ENCODE peak calls at places on chromosome 20, in four cellular contexts. I is fibroblast of lung; F is mesenchymal stem cell; T is naive thymus-derived CD4-positive, alpha-beta T cell. X is an unnamed sample.

GRCh38 chr20:20521736-20522135 is 153.8 kb downstream of the INSM1 start:
- DNase-seq in I (no peak), F (peak; percentile 15), T (no peak), X (no peak)

GRCh38 chr20:41316602-41317535 is 662 bp downstream of the ZHX3 start:
- DNase-seq in I (peak; percentile 86), F (peak; percentile 83), T (peak; percentile 65), X (peak; percentile 58)

GRCh38 chr20:8646026-8646425 is 422.9 kb upstream of the PLCB4 start:
- DNase-seq in I (peak; percentile 32), F (peak; percentile 48), T (no peak), X (no peak)

GRCh38 chr20:18197382-18198070 is 59.9 kb downstream of the KAT14 start:
- DNase-seq in I (no peak), F (no peak), T (no peak), X (no peak)

GRCh38 chr20:36836591-36837329 is 39.2 kb upstream of the TLDC2 start:
- DNase-seq in I (peak; percentile 61), F (peak; percentile 67), T (no peak), X (peak; percentile 70)

GRCh38 chr20:48864738-48865318 is 37.0 kb upstream of the PREX1 start:
- DNase-seq in I (no peak), F (no peak), T (no peak), X (no peak)

GRCh38 chr20:58670659-58671058 is 19.6 kb downstream of the STX16 start:
- DNase-seq in I (no peak), F (no peak), T (no peak), X (no peak)

GRCh38 chr20:57748601-57749130 is 38.9 kb upstream of the PMEPA1 start:
- DNase-seq in I (peak; percentile 43), F (peak; percentile 13), T (peak; percentile 63), X (no peak)

GRCh38 chr20:19628570-19629134 is 129.4 kb upstream of the RIN2 start:
- DNase-seq in I (peak; percentile 67), F (peak; percentile 62), T (no peak), X (peak; percentile 51)

DNA sequence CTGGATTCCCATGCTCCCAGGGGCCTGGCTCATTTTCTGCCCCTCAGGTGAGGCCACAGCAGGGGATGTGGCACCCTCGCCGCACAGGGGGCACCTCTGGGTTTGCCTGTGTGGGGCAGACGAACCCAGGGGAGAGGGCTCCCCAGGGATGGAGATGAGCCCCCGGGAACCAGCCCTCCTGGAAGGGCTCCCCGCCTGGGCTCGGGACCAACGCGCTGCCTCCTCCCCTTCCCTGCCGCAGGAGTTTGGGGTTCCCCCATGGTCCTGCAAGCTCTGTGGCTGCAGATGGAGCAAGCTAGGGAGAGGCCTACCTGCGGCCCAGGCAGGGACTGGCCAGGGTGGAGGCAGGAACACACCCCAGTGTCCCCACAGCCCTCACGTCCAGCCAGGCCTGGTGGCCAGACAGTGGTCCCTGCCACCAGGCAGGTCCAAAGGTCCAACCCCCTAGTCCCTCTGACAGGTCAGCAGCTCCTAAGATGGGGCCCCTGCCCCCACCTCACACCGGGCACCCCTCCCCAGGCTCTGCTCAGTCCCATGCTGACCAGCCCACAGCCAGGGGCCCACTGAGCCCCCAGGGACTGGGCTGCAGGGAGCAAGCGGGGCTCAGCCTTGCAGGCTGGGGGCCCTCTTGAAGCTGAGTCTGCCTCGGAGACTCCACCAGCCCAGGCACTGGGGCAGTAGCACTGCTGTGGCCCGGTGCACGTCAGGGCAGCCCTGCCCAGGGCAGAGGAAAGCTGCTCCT is 13.7 kb downstream of the LAMA5 start:
- DNase-seq in I (no peak), F (no peak), T (no peak), X (no peak)
- H3K27ac ChIP-seq in I (no peak overlapping the region), F (peak overlapping the region; percentile 14), T (no peak overlapping the region), X (no peak overlapping the region)

GRCh38 chr20:4491643-4492042 is 230.1 kb upstream of the PRND start:
- DNase-seq in I (no peak), F (no peak), T (no peak), X (no peak)
- H3K27ac ChIP-seq in I (no peak overlapping the region), F (no peak overlapping the region), T (no peak overlapping the region), X (no peak overlapping the region)

GRCh38 chr20:13006825-13007224 is 1.9 kb upstream of the SPTLC3 start:
- DNase-seq in I (peak; percentile 94), F (peak; percentile 57), T (no peak), X (no peak)

GRCh38 chr20:12997128-12997655 is 11.6 kb upstream of the SPTLC3 start:
- DNase-seq in I (no peak), F (no peak), T (no peak), X (no peak)

GRCh38 chr20:12998046-12998445 is 10.7 kb upstream of the SPTLC3 start:
- DNase-seq in I (no peak), F (no peak), T (no peak), X (no peak)

GRCh38 chr20:12999201-12999600 is 9.6 kb upstream of the SPTLC3 start:
- DNase-seq in I (no peak), F (no peak), T (no peak), X (no peak)

DNA sequence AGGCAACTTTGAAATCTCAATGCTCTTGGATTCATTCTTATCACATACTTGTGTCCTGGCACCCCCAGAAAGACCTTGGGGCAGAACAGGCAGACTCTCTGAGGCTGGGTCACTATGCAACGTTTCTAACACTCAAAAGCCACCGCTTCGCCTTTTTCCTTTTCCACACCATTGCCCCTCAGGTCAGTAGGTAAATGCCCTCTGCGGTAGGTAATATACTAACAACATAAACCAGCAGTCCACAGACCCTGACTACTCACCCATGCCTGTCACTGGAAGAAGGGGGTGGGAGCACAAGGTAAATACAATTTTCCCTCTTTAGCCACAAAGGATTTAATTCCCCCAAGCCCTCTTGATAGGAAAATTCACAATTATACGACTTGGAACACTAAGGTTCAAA is 6.5 kb upstream of the SPTLC3 start:
- DNase-seq in I (no peak), F (no peak), T (no peak), X (no peak)
- H3K27ac ChIP-seq in I (no peak overlapping the region), F (no peak overlapping the region), T (no peak overlapping the region), X (no peak overlapping the region)

DNA sequence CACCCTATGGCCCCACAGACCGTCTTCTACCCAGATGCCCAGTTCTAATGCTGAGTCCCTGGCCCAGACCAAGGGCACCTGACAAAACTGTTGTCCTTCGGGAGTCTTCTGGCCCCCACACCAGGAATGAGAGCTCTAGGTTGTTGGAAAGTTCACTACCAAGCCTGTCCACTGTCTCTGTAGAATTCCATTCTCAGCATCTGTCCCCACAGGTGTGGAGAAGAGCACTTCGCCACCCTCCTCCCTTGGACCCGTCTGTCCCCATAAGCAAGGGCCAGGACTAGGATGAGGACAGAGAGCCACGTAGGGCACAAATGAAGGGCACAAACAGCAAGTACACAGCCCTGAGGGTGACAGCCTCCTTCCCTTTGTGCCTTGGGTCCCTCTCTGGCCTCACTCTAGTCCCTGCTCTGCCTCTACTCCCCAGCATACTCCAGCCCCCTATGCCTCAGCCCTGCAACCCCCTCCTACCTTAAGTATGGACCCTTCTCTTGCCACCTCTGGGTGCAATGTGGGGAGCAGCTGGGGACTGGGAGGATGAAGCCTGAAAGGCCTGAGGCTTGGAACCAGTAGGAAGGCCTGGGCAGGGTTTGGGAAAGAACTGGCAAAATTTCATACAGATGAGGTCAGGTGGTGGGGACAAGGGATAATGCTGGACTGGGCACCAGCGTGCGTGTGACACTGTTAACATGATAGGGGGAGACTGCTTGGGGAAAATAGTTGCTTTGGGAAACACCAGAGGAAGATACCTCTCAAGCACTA is 4.3 kb downstream of the LZTS3 start:
- DNase-seq in I (no peak), F (no peak), T (no peak), X (no peak)
- H3K27ac ChIP-seq in I (no peak overlapping the region), F (no peak overlapping the region), T (no peak overlapping the region), X (no peak overlapping the region)

GRCh38 chr20:43721429-43722152 is 5.2 kb downstream of the GTSF1L start:
- DNase-seq in I (no peak), F (no peak), T (no peak), X (no peak)
- H3K27ac ChIP-seq in I (no peak overlapping the region), F (no peak overlapping the region), T (peak overlapping the region; percentile 75), X (no peak overlapping the region)

GRCh38 chr20:60203451-60203850 is 245.2 kb downstream of the CDH26 start:
- DNase-seq in I (no peak), F (no peak), T (no peak), X (no peak)

GRCh38 chr20:60200305-60200918 is 242.2 kb downstream of the CDH26 start:
- DNase-seq in I (no peak), F (no peak), T (no peak), X (no peak)

GRCh38 chr20:60202046-60202445 is 243.8 kb downstream of the CDH26 start:
- DNase-seq in I (no peak), F (no peak), T (no peak), X (no peak)

GRCh38 chr20:60199866-60200265 is 241.6 kb downstream of the CDH26 start:
- DNase-seq in I (no peak), F (no peak), T (no peak), X (no peak)

DNA sequence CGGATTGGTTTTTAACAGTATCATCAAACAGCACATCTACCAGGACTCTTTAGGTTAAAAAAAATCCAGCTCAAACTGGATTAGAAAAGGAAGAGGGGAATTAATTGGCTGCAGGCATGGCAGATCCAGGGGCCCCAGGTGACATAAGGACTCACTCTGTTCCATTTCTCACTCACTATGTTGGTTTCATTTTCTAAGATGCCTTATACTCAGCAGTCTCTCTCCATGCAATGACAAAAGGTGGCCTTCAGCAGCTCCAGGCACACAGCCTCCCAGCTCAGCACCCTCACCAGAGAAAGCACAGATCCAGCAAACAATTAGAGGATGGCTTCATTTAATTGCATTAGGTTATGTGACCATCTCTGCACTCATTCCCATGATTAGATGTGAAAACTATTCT is 243.0 kb downstream of the CDH26 start:
- DNase-seq in I (no peak), F (no peak), T (no peak), X (no peak)
- H3K27ac ChIP-seq in I (no peak overlapping the region), F (no peak overlapping the region), T (no peak overlapping the region), X (no peak overlapping the region)

GRCh38 chr20:35007413-35007812 is 51.7 kb downstream of the MYH7B start:
- DNase-seq in I (no peak), F (no peak), T (no peak), X (no peak)
- H3K27ac ChIP-seq in I (no peak overlapping the region), F (no peak overlapping the region), T (no peak overlapping the region), X (no peak overlapping the region)

GRCh38 chr20:10731190-10731955 is 57.6 kb upstream of the JAG1 start:
- DNase-seq in I (peak; percentile 53), F (no peak), T (no peak), X (no peak)
- H3K27ac ChIP-seq in I (peak overlapping the region; percentile 8), F (no peak overlapping the region), T (no peak overlapping the region), X (no peak overlapping the region)

X was measured in HL-60.